ENCODE peak calls at places on chromosome 13, in five cellular contexts. B is stimulated activated CD4-positive, alpha-beta T cell treated with anti-CD3 and anti-CD28 coated beads, Interleukin-12 subunit alpha, Interleukin-12 subunit beta, amount 100 ng/mL, for 24 hours; N is T1000; L is C1 segment of cervical spinal cord; M is stimulated activated CD8-positive, alpha-beta memory T cell treated with anti-CD3 and anti-CD28 coated beads, Interleukin-15, amount 100 ng/mL, for 24 hours. O is an unnamed sample.

GRCh38 chr13:105972306-105972721 is 563.1 kb downstream of the EFNB2 start:
- DNase-seq in B (no peak), M (no peak), L (no peak), N (no peak), O (no peak)

GRCh38 chr13:91817250-91817649 is 418.8 kb downstream of the GPC5 start:
- DNase-seq in N (no peak), L (no peak), M (no peak), B (no peak), O (no peak)

GRCh38 chr13:39209731-39210633 is 171.7 kb downstream of the NHLRC3 start:
- DNase-seq in N (no peak), B (no peak), L (no peak), M (no peak), O (no peak)

GRCh38 chr13:104837756-104838155 is 1697.7 kb downstream of the EFNB2 start:
- DNase-seq in B (no peak), L (no peak), M (no peak), N (no peak), O (no peak)

GRCh38 chr13:50125306-50125555 is 110.0 kb downstream of the KCNRG start:
- DNase-seq in M (no peak), L (no peak), N (no peak), B (no peak), O (no peak)

GRCh38 chr13:103436057-103436654 is 369.9 kb upstream of the SLC10A2 start:
- DNase-seq in N (no peak), B (no peak), L (no peak), M (no peak), O (no peak)

GRCh38 chr13:78595819-78596700 is 7.3 kb downstream of the POU4F1 start:
- DNase-seq in N (no peak), L (no peak), B (no peak), M (no peak), O (no peak)

GRCh38 chr13:63184693-63185092 is 1769.0 kb upstream of the PCDH20 start:
- DNase-seq in N (peak), M (no peak), L (no peak), B (no peak), O (no peak)

GRCh38 chr13:49376121-49376520 is 67.7 kb downstream of the CAB39L start:
- DNase-seq in L (no peak), N (no peak), M (no peak), B (no peak), O (no peak)

GRCh38 chr13:46179576-46180368 is 2.2 kb downstream of the LCP1 start:
- DNase-seq in N (no peak), L (no peak), M (peak), B (peak), O (no peak)

GRCh38 chr13:46948338-46948737 is 51.5 kb upstream of the HTR2A start:
- DNase-seq in N (no peak), L (no peak), M (no peak), B (no peak), O (no peak)

GRCh38 chr13:73060251-73061160 is 1.7 kb downstream of the KLF5 start:
- DNase-seq in M (no peak), N (peak), L (no peak), B (no peak), O (no peak)

O was measured in amygdala.